ENCODE peak calls at places on chromosomes 4 and X, in ten cellular contexts. J is stimulated activated CD4-positive, alpha-beta T cell treated with anti-CD3 and anti-CD28 coated beads, Interleukin-2, amount 100 ng/mL, for 24 hours; M is RWPE1; C is NCI-H1417; R is adipocyte; S is RPMI8226; F is GM23338; G is NCI-H1436; U is M059J; A is B cell. T is an unnamed sample.

GRCh38 chrX:2334237-2334636 is 166.5 kb downstream of the DHRSX start:
- DNase-seq in A (no peak), M (no peak), U (peak; percentile 63), S (no peak), J (no peak), R (no peak), G (no peak), F (no peak), C (no peak), T (no peak)

GRCh38 chrX:9464435-9465371 is at the start of gene TBL1X:
- DNase-seq in F (peak; percentile 41), J (peak; percentile 68), A (peak; percentile 80), M (no peak), R (peak; percentile 70), G (peak; percentile 9), C (peak; percentile 19), U (peak; percentile 39), S (peak; percentile 77), T (peak; percentile 2)

GRCh38 chr4:150501019-150501727 is 80.8 kb upstream of the MAB21L2 start:
- DNase-seq in G (no peak), R (peak; percentile 78), S (no peak), C (no peak), J (no peak), M (peak; percentile 69), A (no peak), U (peak; percentile 63), F (no peak), T (no peak)

GRCh38 chr4:122434285-122434684 is 22.2 kb downstream of the IL2 start:
- DNase-seq in C (no peak), S (no peak), F (no peak), R (no peak), U (no peak), J (no peak), G (no peak), A (no peak), M (no peak), T (no peak)

GRCh38 chr4:26410385-26411293 is 79.6 kb downstream of the CCKAR start:
- DNase-seq in G (peak; percentile 41), F (peak; percentile 65), J (no peak), M (peak; percentile 36), A (peak; percentile 20), R (peak; percentile 81), U (peak; percentile 72), C (peak; percentile 77), S (peak; percentile 26), T (no peak)

GRCh38 chr4:80197601-80198444 is 520 bp downstream of the PRDM8 start:
- DNase-seq in M (no peak), C (no peak), R (peak; percentile 62), F (peak; percentile 71), G (no peak), J (peak; percentile 45), U (peak; percentile 31), A (no peak), S (no peak), T (no peak)

GRCh38 chr4:87011340-87012034 is 76.7 kb downstream of the AFF1 start:
- DNase-seq in F (peak; percentile 75), J (no peak), A (no peak), C (peak; percentile 34), M (peak; percentile 63), R (peak; percentile 82), U (peak; percentile 91), G (no peak), S (no peak), T (no peak)

GRCh38 chr4:13537011-13537831 is 7.1 kb downstream of the NKX3-2 start:
- DNase-seq in M (no peak), R (no peak), S (no peak), J (peak; percentile 28), C (no peak), G (no peak), U (no peak), A (peak; percentile 13), F (peak; percentile 34), T (no peak)

GRCh38 chr4:151822331-151822730 is 61.5 kb upstream of the GATB start:
- DNase-seq in J (no peak), C (no peak), F (no peak), U (no peak), M (no peak), S (no peak), A (no peak), R (no peak), G (no peak), T (no peak)

T was measured in occipital lobe.